ENCODE peak calls at places on chromosomes 13 and 19, in eight cellular contexts. C, I, O, D, B, S, W and U are unnamed samples.

GRCh38 chr13:20700288-20700687 is 3.2 kb upstream of the IL17D start:
- DNase-seq in C (no peak), I (no peak), O (no peak), D (no peak), B (no peak), S (no peak), W (peak; percentile 39), U (no peak)

GRCh38 chr13:20981370-20982095 is 79.0 kb upstream of the XPO4 start:
- DNase-seq in C (no peak), I (no peak), O (no peak), D (no peak), B (no peak), S (no peak), W (no peak), U (no peak)

GRCh38 chr13:38147050-38147449 is 202.6 kb upstream of the UFM1 start:
- DNase-seq in C (no peak), I (no peak), O (no peak), D (no peak), B (no peak), S (no peak), W (no peak), U (no peak)

GRCh38 chr13:103883152-103883551 is 816.9 kb upstream of the SLC10A2 start:
- DNase-seq in C (peak; percentile 88), I (peak; percentile 71), O (peak; percentile 49), D (peak; percentile 80), B (peak; percentile 93), S (no peak), W (peak; percentile 96), U (peak; percentile 86)

GRCh38 chr19:23526302-23526701 is 131.0 kb upstream of the ZNF91 start:
- DNase-seq in C (no peak), I (no peak), O (no peak), D (no peak), B (no peak), S (no peak), W (no peak), U (no peak)

GRCh38 chr13:55493297-55493696 is 1647.4 kb upstream of the PRR20A start:
- DNase-seq in C (no peak), I (no peak), O (no peak), D (no peak), B (no peak), S (no peak), W (no peak), U (no peak)

GRCh38 chr19:10565028-10565566 is 713 bp downstream of the KRI1 start:
- DNase-seq in C (peak; percentile 23), I (no peak), O (no peak), D (no peak), B (no peak), S (peak; percentile 82), W (peak; percentile 44), U (no peak)

GRCh38 chr13:29439601-29440381 is 155.7 kb downstream of the SLC7A1 start:
- DNase-seq in C (no peak), I (no peak), O (no peak), D (no peak), B (no peak), S (no peak), W (peak; percentile 6), U (no peak)

GRCh38 chr13:36965767-36966166 is 33.4 kb downstream of the ALG5 start:
- DNase-seq in C (peak; percentile 44), I (peak; percentile 41), O (no peak), D (no peak), B (peak; percentile 78), S (no peak), W (peak; percentile 92), U (no peak)

GRCh38 chr13:97043302-97043701 is 49.0 kb upstream of the OXGR1 start:
- DNase-seq in C (peak; percentile 89), I (no peak), O (no peak), D (no peak), B (peak; percentile 85), S (no peak), W (peak; percentile 97), U (no peak)

DNA sequence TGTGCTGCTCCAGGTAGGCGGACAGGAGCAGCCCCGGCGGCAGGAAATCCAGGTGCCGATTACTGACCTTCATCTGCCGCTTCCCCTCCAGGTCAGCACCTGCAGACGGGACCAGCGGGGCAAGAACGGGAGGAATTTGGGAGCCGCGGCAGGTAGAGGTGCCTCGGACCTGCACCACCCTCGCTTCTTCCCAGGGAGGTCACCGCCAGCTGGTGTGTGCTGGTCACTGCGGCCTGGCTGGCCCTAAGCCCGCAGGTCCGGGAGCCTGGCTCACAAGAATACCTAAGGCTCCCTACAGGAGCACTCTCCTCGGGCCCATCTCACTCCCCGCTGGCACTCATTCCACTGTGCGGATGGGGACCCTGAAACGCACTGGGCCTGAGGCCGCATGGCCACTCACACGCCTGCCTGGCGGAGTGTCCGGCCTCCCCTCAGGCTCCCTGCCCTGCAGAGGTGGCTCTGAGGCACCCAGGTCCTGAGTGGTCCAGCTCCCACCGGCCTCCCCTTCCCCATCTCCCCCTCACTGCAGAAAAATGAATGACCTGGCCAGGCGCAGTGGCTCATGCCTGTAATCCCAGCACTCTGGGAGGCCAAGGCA is 4.3 kb downstream of the RNU6-9 start:
- DNase-seq in C (no peak), I (no peak), O (no peak), D (no peak), B (no peak), S (no peak), W (no peak), U (no peak)
- TF ChIP-seq CTCF in C (peak; percentile 13), I (peak; percentile 5), O (no peak), D (no peak), B (no peak), S (no peak), W (peak; percentile 16), U (peak; percentile 25)

GRCh38 chr19:8815780-8816179 is 16.3 kb downstream of the ZNF558 start:
- DNase-seq in C (no peak), I (no peak), O (no peak), D (no peak), B (no peak), S (no peak), W (no peak), U (no peak)

GRCh38 chr19:8814176-8814575 is 17.9 kb downstream of the ZNF558 start:
- DNase-seq in C (no peak), I (no peak), O (no peak), D (no peak), B (no peak), S (no peak), W (no peak), U (no peak)

GRCh38 chr19:8806661-8807060 is 25.4 kb downstream of the ZNF558 start:
- DNase-seq in C (no peak), I (no peak), O (no peak), D (no peak), B (no peak), S (no peak), W (peak; percentile 3), U (no peak)

GRCh38 chr19:8811315-8812172 is 20.6 kb downstream of the ZNF558 start:
- DNase-seq in C (peak; percentile 4), I (no peak), O (no peak), D (no peak), B (no peak), S (no peak), W (peak; percentile 19), U (no peak)
- H3K4me3 ChIP-seq in C (no peak overlapping the region), I (no peak overlapping the region), O (no peak overlapping the region), D (no peak overlapping the region), B (no peak overlapping the region), S (no peak overlapping the region), W (no peak overlapping the region), U (no peak overlapping the region)

GRCh38 chr13:108156749-108157148 is 58.6 kb downstream of the LIG4 start:
- DNase-seq in C (no peak), I (no peak), O (no peak), D (no peak), B (no peak), S (no peak), W (no peak), U (no peak)
- TF ChIP-seq CTCF in C (no peak), I (no peak), O (no peak), D (no peak), B (no peak), S (no peak), W (no peak), U (no peak)

GRCh38 chr19:17268754-17269153 is 1.5 kb downstream of the BABAM1 start:
- DNase-seq in C (no peak), I (no peak), O (no peak), D (no peak), B (no peak), S (no peak), W (no peak), U (no peak)
- H3K4me3 ChIP-seq in C (no peak overlapping the region), I (no peak overlapping the region), O (no peak overlapping the region), D (no peak overlapping the region), B (no peak overlapping the region), S (no peak overlapping the region), W (no peak overlapping the region), U (no peak overlapping the region)

DNA sequence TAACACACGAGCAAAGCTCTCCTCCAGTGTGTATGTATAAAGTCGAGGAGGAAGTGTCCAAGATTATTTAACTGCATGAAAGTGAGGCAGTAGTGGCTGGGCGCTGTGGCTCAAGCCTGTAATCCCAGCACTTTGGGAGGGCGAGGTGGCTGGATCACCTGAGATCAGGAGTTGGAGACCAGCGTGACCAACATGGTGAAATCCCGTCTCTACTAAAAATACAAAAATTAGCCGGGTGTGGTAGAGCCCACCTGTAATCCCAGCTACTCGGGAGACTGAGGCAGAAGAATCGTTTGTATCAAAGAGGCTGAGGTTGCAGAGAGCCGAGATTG is 1.2 kb upstream of the ZNF20 start:
- DNase-seq in C (no peak), I (no peak), O (no peak), D (no peak), B (no peak), S (no peak), W (no peak), U (no peak)
- TF ChIP-seq CTCF in C (no peak), I (no peak), O (no peak), D (no peak), B (no peak), S (peak; percentile 22), W (no peak), U (no peak)

DNA sequence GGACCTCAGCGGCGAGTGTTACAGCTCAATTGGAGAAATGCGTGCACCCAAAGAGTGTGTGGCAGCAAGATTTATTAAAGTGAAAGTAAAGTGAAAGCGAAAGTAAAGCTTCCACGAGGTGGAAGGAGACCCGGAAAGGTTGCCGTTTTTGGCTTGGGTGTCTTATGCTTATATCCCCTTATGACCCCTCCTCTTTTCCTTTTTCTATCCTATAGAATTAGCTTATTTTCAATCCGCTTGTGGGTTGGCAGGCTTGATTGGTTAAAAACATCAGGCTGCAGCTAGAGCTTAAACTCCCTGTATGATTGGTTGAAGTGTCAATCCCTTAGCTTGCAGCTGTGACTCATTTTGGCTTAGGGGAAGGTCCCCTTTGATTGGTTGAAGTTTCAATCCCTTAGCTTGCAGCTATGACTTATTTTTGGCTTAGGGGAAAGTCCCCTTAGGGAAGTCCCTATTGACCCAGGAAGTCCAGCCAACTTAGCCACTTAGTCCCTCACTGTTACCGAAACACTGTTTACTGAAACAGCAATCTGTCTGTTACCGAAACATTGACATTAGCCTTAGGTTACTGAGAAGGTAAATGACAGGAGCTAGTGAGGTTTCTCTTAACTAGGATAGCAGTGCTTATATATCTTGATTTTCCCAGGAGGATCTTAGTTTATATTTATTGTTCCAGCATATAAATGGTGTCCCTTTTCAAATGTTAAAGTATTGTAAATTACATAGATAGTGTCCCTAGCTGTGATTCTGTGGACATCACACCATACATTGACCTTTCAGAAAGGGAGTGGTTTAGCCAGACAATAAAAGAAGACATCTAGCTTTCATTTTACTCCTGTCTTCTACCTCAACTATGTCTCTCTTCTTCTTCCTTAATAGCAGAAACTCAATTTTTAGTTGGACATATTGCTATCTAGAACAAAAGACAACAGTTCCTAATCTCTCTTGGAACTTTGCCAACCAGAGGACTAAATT is 575.8 kb downstream of the DACH1 start:
- DNase-seq in C (peak; percentile 62), I (no peak), O (peak; percentile 26), D (no peak), B (no peak), S (peak; percentile 11), W (peak; percentile 46), U (peak; percentile 70)
- H3K4me3 ChIP-seq in C (peak overlapping the region; percentile 56), I (no peak overlapping the region), O (peak overlapping the region; percentile 42), D (peak overlapping the region; percentile 29), B (peak overlapping the region; percentile 28), S (peak overlapping the region; percentile 49), W (no peak overlapping the region), U (peak overlapping the region; percentile 60)

GRCh38 chr13:27037171-27037570 is 134.4 kb downstream of the USP12 start:
- DNase-seq in C (no peak), I (no peak), O (no peak), D (no peak), B (no peak), S (no peak), W (no peak), U (no peak)
- TF ChIP-seq CTCF in C (no peak), I (no peak), O (no peak), D (no peak), B (no peak), S (no peak), W (no peak), U (no peak)